ENCODE peak calls at places on chromosomes 3 and 15, in six cellular contexts. One of them, this sample, is unnamed.

GRCh38 chr3:50816896-50817295 is 142.2 kb downstream of the DOCK3 start:
- DNase-seq in lung: no peak
- DNase-seq in CD4-positive, alpha-beta T cell: no peak
- DNase-seq in astrocyte of the cerebellum: no peak
- DNase-seq in astrocyte of the spinal cord: no peak
- DNase-seq in GM13977: no peak
- DNase-seq in this sample: no peak

GRCh38 chr3:17579289-17580031 is 163.0 kb downstream of the TBC1D5 start:
- DNase-seq in astrocyte of the cerebellum: no peak
- DNase-seq in GM13977: peak
- DNase-seq in astrocyte of the spinal cord: peak
- DNase-seq in lung: no peak
- DNase-seq in CD4-positive, alpha-beta T cell: no peak
- DNase-seq in this sample: no peak

GRCh38 chr3:108183178-108183577 is 39.0 kb downstream of the IFT57 start:
- DNase-seq in CD4-positive, alpha-beta T cell: no peak
- DNase-seq in lung: no peak
- DNase-seq in astrocyte of the spinal cord: no peak
- DNase-seq in GM13977: no peak
- DNase-seq in astrocyte of the cerebellum: no peak
- DNase-seq in this sample: no peak

GRCh38 chr15:96181873-96182301 is 148.6 kb upstream of the NR2F2 start:
- DNase-seq in astrocyte of the cerebellum: no peak
- DNase-seq in GM13977: no peak
- DNase-seq in lung: peak
- DNase-seq in CD4-positive, alpha-beta T cell: no peak
- DNase-seq in astrocyte of the spinal cord: peak
- DNase-seq in this sample: no peak

GRCh38 chr3:73140772-73141434 is 79.4 kb downstream of the EBLN2 start:
- DNase-seq in astrocyte of the spinal cord: no peak
- DNase-seq in CD4-positive, alpha-beta T cell: no peak
- DNase-seq in astrocyte of the cerebellum: no peak
- DNase-seq in lung: no peak
- DNase-seq in GM13977: no peak
- DNase-seq in this sample: no peak

GRCh38 chr15:29533667-29534066 is 264.0 kb upstream of the NSMCE3 start:
- DNase-seq in lung: no peak
- DNase-seq in CD4-positive, alpha-beta T cell: no peak
- DNase-seq in astrocyte of the cerebellum: peak
- DNase-seq in astrocyte of the spinal cord: no peak
- DNase-seq in GM13977: no peak
- DNase-seq in this sample: no peak

GRCh38 chr3:129003578-129004112 is 2.5 kb downstream of the EFCC1 start:
- DNase-seq in CD4-positive, alpha-beta T cell: peak
- DNase-seq in astrocyte of the spinal cord: no peak
- DNase-seq in astrocyte of the cerebellum: no peak
- DNase-seq in GM13977: no peak
- DNase-seq in lung: peak
- DNase-seq in this sample: no peak

GRCh38 chr3:101878589-101878988 is 29.3 kb downstream of the NFKBIZ start:
- DNase-seq in CD4-positive, alpha-beta T cell: no peak
- DNase-seq in astrocyte of the cerebellum: no peak
- DNase-seq in astrocyte of the spinal cord: no peak
- DNase-seq in GM13977: no peak
- DNase-seq in lung: no peak
- DNase-seq in this sample: no peak

GRCh38 chr3:186209810-186210752 is 101.2 kb upstream of the ETV5 start:
- DNase-seq in GM13977: no peak
- DNase-seq in astrocyte of the spinal cord: peak
- DNase-seq in CD4-positive, alpha-beta T cell: no peak
- DNase-seq in lung: no peak
- DNase-seq in astrocyte of the cerebellum: peak
- DNase-seq in this sample: no peak

GRCh38 chr15:78103406-78104118 is 11.2 kb downstream of the SH2D7 start:
- DNase-seq in GM13977: peak
- DNase-seq in CD4-positive, alpha-beta T cell: peak
- DNase-seq in astrocyte of the cerebellum: no peak
- DNase-seq in lung: no peak
- DNase-seq in astrocyte of the spinal cord: no peak
- DNase-seq in this sample: no peak

GRCh38 chr3:143119974-143120715 is 574 bp downstream of the CHST2 start:
- DNase-seq in astrocyte of the spinal cord: peak
- DNase-seq in lung: no peak
- DNase-seq in GM13977: peak
- DNase-seq in astrocyte of the cerebellum: no peak
- DNase-seq in CD4-positive, alpha-beta T cell: peak
- DNase-seq in this sample: peak

GRCh38 chr15:84828433-84828908 is 11.3 kb downstream of the ALPK3 start:
- DNase-seq in GM13977: no peak
- DNase-seq in astrocyte of the cerebellum: no peak
- DNase-seq in CD4-positive, alpha-beta T cell: no peak
- DNase-seq in astrocyte of the spinal cord: no peak
- DNase-seq in lung: no peak
- DNase-seq in this sample: no peak

GRCh38 chr15:70892912-70893560 is 410 bp downstream of the LRRC49 start:
- DNase-seq in astrocyte of the cerebellum: peak
- DNase-seq in CD4-positive, alpha-beta T cell: no peak
- DNase-seq in astrocyte of the spinal cord: peak
- DNase-seq in GM13977: no peak
- DNase-seq in lung: no peak
- DNase-seq in this sample: no peak

GRCh38 chr15:69808756-69809155 is 289.0 kb downstream of the TLE3 start:
- DNase-seq in astrocyte of the cerebellum: no peak
- DNase-seq in lung: peak
- DNase-seq in astrocyte of the spinal cord: no peak
- DNase-seq in GM13977: no peak
- DNase-seq in CD4-positive, alpha-beta T cell: no peak
- DNase-seq in this sample: no peak

GRCh38 chr3:127256872-127257271 is 31.0 kb downstream of the PRR20G start:
- DNase-seq in astrocyte of the cerebellum: no peak
- DNase-seq in GM13977: no peak
- DNase-seq in lung: no peak
- DNase-seq in CD4-positive, alpha-beta T cell: no peak
- DNase-seq in astrocyte of the spinal cord: no peak
- DNase-seq in this sample: no peak

GRCh38 chr15:100891316-100892012 is 11.8 kb downstream of the ALDH1A3 start:
- DNase-seq in astrocyte of the spinal cord: no peak
- DNase-seq in GM13977: no peak
- DNase-seq in CD4-positive, alpha-beta T cell: no peak
- DNase-seq in lung: no peak
- DNase-seq in astrocyte of the cerebellum: no peak
- DNase-seq in this sample: no peak

GRCh38 chr15:40358492-40359353 is 704 bp downstream of the DISP2 start:
- DNase-seq in astrocyte of the spinal cord: no peak
- DNase-seq in GM13977: peak
- DNase-seq in lung: no peak
- DNase-seq in CD4-positive, alpha-beta T cell: peak
- DNase-seq in astrocyte of the cerebellum: no peak
- DNase-seq in this sample: no peak

GRCh38 chr3:70386043-70386442 is 73.6 kb upstream of the MDFIC2 start:
- DNase-seq in astrocyte of the cerebellum: no peak
- DNase-seq in GM13977: no peak
- DNase-seq in astrocyte of the spinal cord: no peak
- DNase-seq in CD4-positive, alpha-beta T cell: no peak
- DNase-seq in lung: no peak
- DNase-seq in this sample: no peak

GRCh38 chr3:5376761-5377160 is 189.3 kb downstream of the EDEM1 start:
- DNase-seq in CD4-positive, alpha-beta T cell: no peak
- DNase-seq in astrocyte of the spinal cord: no peak
- DNase-seq in lung: no peak
- DNase-seq in astrocyte of the cerebellum: no peak
- DNase-seq in GM13977: no peak
- DNase-seq in this sample: no peak

GRCh38 chr15:90439946-90440345 is 51.9 kb downstream of the IQGAP1 start:
- DNase-seq in GM13977: no peak
- DNase-seq in astrocyte of the cerebellum: no peak
- DNase-seq in astrocyte of the spinal cord: no peak
- DNase-seq in lung: no peak
- DNase-seq in CD4-positive, alpha-beta T cell: no peak
- DNase-seq in this sample: no peak

GRCh38 chr3:40615110-40615915 is 90.6 kb downstream of the ZNF621 start:
- DNase-seq in astrocyte of the spinal cord: no peak
- DNase-seq in CD4-positive, alpha-beta T cell: no peak
- DNase-seq in GM13977: no peak
- DNase-seq in astrocyte of the cerebellum: no peak
- DNase-seq in lung: no peak
- DNase-seq in this sample: no peak

GRCh38 chr3:193640728-193641127 is 47.7 kb downstream of the OPA1 start:
- DNase-seq in astrocyte of the spinal cord: no peak
- DNase-seq in GM13977: no peak
- DNase-seq in lung: no peak
- DNase-seq in astrocyte of the cerebellum: no peak
- DNase-seq in CD4-positive, alpha-beta T cell: no peak
- DNase-seq in this sample: no peak

GRCh38 chr3:33636125-33636855 is 81.8 kb downstream of the CLASP2 start:
- DNase-seq in GM13977: peak
- DNase-seq in astrocyte of the cerebellum: peak
- DNase-seq in astrocyte of the spinal cord: peak
- DNase-seq in CD4-positive, alpha-beta T cell: no peak
- DNase-seq in lung: no peak
- DNase-seq in this sample: no peak

GRCh38 chr3:150797155-150797554 is 34.2 kb upstream of the SIAH2 start:
- DNase-seq in GM13977: no peak
- DNase-seq in astrocyte of the spinal cord: no peak
- DNase-seq in CD4-positive, alpha-beta T cell: no peak
- DNase-seq in astrocyte of the cerebellum: no peak
- DNase-seq in lung: no peak
- DNase-seq in this sample: no peak

DNA sequence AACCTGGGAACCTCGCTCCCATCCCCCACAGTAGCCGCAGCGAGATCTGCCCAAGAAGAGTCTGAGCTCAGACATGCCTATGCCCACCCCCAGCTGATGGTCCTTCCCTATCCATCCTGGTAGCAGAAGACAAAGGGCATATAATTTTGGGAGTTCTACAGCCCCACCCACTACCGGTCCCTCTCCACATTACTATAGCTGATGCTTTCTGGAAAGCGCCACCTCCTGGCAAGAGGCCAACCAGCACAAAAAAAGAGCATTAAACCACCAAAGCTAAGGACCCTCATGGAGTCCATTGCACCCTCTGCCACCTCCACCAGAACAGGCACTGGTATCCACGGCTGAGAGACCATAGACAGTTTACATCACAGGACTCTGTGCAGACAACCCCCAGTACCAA is 168.4 kb downstream of the MEGF11 start:
- DNase-seq in astrocyte of the cerebellum: no peak
- DNase-seq in lung: no peak
- DNase-seq in GM13977: no peak
- DNase-seq in astrocyte of the spinal cord: no peak
- DNase-seq in CD4-positive, alpha-beta T cell: no peak
- DNase-seq in this sample: no peak
- TF ChIP-seq CTCF in astrocyte of the cerebellum: no peak
- TF ChIP-seq CTCF in lung: no peak
- TF ChIP-seq CTCF in GM13977: peak
- TF ChIP-seq CTCF in astrocyte of the spinal cord: no peak
- TF ChIP-seq CTCF in CD4-positive, alpha-beta T cell: no peak
- TF ChIP-seq CTCF in this sample: no peak

GRCh38 chr3:195558602-195559001 is 15.5 kb upstream of the PPP1R2 start:
- DNase-seq in astrocyte of the cerebellum: no peak
- DNase-seq in GM13977: peak
- DNase-seq in astrocyte of the spinal cord: no peak
- DNase-seq in CD4-positive, alpha-beta T cell: no peak
- DNase-seq in lung: no peak
- DNase-seq in this sample: no peak
- TF ChIP-seq CTCF in astrocyte of the cerebellum: peak
- TF ChIP-seq CTCF in GM13977: peak
- TF ChIP-seq CTCF in astrocyte of the spinal cord: peak
- TF ChIP-seq CTCF in CD4-positive, alpha-beta T cell: peak
- TF ChIP-seq CTCF in lung: peak
- TF ChIP-seq CTCF in this sample: no peak

GRCh38 chr3:138412821-138413531 is 21.4 kb upstream of the ESYT3 start:
- DNase-seq in astrocyte of the spinal cord: no peak
- DNase-seq in lung: no peak
- DNase-seq in CD4-positive, alpha-beta T cell: no peak
- DNase-seq in GM13977: no peak
- DNase-seq in astrocyte of the cerebellum: no peak
- DNase-seq in this sample: no peak
- TF ChIP-seq CTCF in astrocyte of the spinal cord: no peak
- TF ChIP-seq CTCF in lung: no peak
- TF ChIP-seq CTCF in CD4-positive, alpha-beta T cell: no peak
- TF ChIP-seq CTCF in GM13977: no peak
- TF ChIP-seq CTCF in astrocyte of the cerebellum: no peak
- TF ChIP-seq CTCF in this sample: no peak

GRCh38 chr3:132805071-132805470 is 82.9 kb upstream of the NPHP3 start:
- DNase-seq in CD4-positive, alpha-beta T cell: no peak
- DNase-seq in astrocyte of the cerebellum: no peak
- DNase-seq in lung: no peak
- DNase-seq in GM13977: no peak
- DNase-seq in astrocyte of the spinal cord: no peak
- DNase-seq in this sample: no peak

GRCh38 chr3:132800958-132801357 is 78.7 kb upstream of the NPHP3 start:
- DNase-seq in lung: no peak
- DNase-seq in CD4-positive, alpha-beta T cell: no peak
- DNase-seq in astrocyte of the cerebellum: peak
- DNase-seq in GM13977: no peak
- DNase-seq in astrocyte of the spinal cord: peak
- DNase-seq in this sample: no peak

GRCh38 chr3:132804498-132804897 is 82.3 kb upstream of the NPHP3 start:
- DNase-seq in GM13977: no peak
- DNase-seq in lung: no peak
- DNase-seq in CD4-positive, alpha-beta T cell: no peak
- DNase-seq in astrocyte of the cerebellum: peak
- DNase-seq in astrocyte of the spinal cord: peak
- DNase-seq in this sample: no peak

GRCh38 chr3:132803889-132804288 is 81.7 kb upstream of the NPHP3 start:
- DNase-seq in astrocyte of the spinal cord: no peak
- DNase-seq in astrocyte of the cerebellum: no peak
- DNase-seq in lung: no peak
- DNase-seq in GM13977: no peak
- DNase-seq in CD4-positive, alpha-beta T cell: no peak
- DNase-seq in this sample: no peak
- TF ChIP-seq CTCF in astrocyte of the spinal cord: peak
- TF ChIP-seq CTCF in astrocyte of the cerebellum: peak
- TF ChIP-seq CTCF in lung: no peak
- TF ChIP-seq CTCF in GM13977: no peak
- TF ChIP-seq CTCF in CD4-positive, alpha-beta T cell: no peak
- TF ChIP-seq CTCF in this sample: no peak

DNA sequence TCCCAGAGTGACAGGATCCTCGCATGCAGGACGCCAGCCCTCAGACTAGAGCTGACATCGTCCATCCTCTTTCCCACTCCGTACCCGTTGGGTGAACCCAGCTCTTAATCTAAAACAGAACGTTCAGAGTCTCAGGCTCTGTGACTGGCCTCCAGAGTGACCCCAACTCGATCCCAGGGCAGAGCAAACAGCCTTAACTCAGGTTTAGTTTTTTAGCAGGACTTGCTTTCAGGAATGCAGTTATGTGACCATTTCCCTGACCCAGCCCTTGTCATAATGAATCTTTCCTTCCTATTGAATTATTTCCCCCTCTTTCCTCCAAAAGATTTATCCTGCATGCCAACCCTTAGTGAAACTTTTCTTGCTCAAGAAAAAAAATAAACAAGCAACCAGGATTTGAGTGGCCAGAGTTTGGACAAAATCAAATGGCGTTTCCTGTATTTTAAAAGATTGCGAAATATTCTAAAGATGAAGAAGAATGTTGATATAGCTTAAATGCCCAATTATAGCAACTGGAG is 47.8 kb upstream of the RARB start:
- DNase-seq in astrocyte of the cerebellum: no peak
- DNase-seq in CD4-positive, alpha-beta T cell: no peak
- DNase-seq in astrocyte of the spinal cord: peak
- DNase-seq in GM13977: no peak
- DNase-seq in lung: no peak
- DNase-seq in this sample: no peak
- TF ChIP-seq CTCF in astrocyte of the cerebellum: no peak
- TF ChIP-seq CTCF in CD4-positive, alpha-beta T cell: no peak
- TF ChIP-seq CTCF in astrocyte of the spinal cord: no peak
- TF ChIP-seq CTCF in GM13977: no peak
- TF ChIP-seq CTCF in lung: no peak
- TF ChIP-seq CTCF in this sample: no peak